ENCODE peak calls at places on chromosomes 11 and 22, in ten cellular contexts. One of them, this sample, is unnamed.

GRCh38 chr11:121372028-121372427 is 79.5 kb downstream of the SC5D start:
- DNase-seq in AG04450: no peak
- DNase-seq in mucosa of descending colon: no peak
- DNase-seq in stomach: no peak
- DNase-seq in transverse colon: no peak
- DNase-seq in tibial nerve: no peak
- DNase-seq in CD8-positive, alpha-beta T cell: no peak
- DNase-seq in right cardiac atrium: no peak
- DNase-seq in gastrocnemius medialis: no peak
- DNase-seq in HAP-1: no peak
- DNase-seq in this sample: no peak

GRCh38 chr22:46040471-46041465 is 63.8 kb upstream of the WNT7B start:
- DNase-seq in AG04450: no peak
- DNase-seq in mucosa of descending colon: no peak
- DNase-seq in stomach: peak; percentile 20
- DNase-seq in transverse colon: no peak
- DNase-seq in tibial nerve: no peak
- DNase-seq in CD8-positive, alpha-beta T cell: no peak
- DNase-seq in right cardiac atrium: peak; percentile 43
- DNase-seq in gastrocnemius medialis: no peak
- DNase-seq in HAP-1: peak; percentile 21
- DNase-seq in this sample: no peak

GRCh38 chr11:74570266-74571061 is 21.9 kb upstream of the POLD3 start:
- DNase-seq in AG04450: no peak
- DNase-seq in mucosa of descending colon: no peak
- DNase-seq in stomach: peak; percentile 56
- DNase-seq in transverse colon: peak; percentile 66
- DNase-seq in tibial nerve: peak; percentile 30
- DNase-seq in CD8-positive, alpha-beta T cell: no peak
- DNase-seq in right cardiac atrium: peak; percentile 64
- DNase-seq in gastrocnemius medialis: no peak
- DNase-seq in HAP-1: peak; percentile 66
- DNase-seq in this sample: peak; percentile 53

GRCh38 chr11:79078999-79079398 is 361.8 kb downstream of the TENM4 start:
- DNase-seq in AG04450: no peak
- DNase-seq in mucosa of descending colon: no peak
- DNase-seq in stomach: no peak
- DNase-seq in transverse colon: no peak
- DNase-seq in tibial nerve: no peak
- DNase-seq in CD8-positive, alpha-beta T cell: no peak
- DNase-seq in right cardiac atrium: peak; percentile 77
- DNase-seq in gastrocnemius medialis: peak; percentile 34
- DNase-seq in HAP-1: no peak
- DNase-seq in this sample: no peak

GRCh38 chr11:108432783-108433182 is 34.5 kb downstream of the C11orf65 start:
- DNase-seq in AG04450: no peak
- DNase-seq in mucosa of descending colon: no peak
- DNase-seq in stomach: no peak
- DNase-seq in transverse colon: no peak
- DNase-seq in tibial nerve: no peak
- DNase-seq in CD8-positive, alpha-beta T cell: no peak
- DNase-seq in right cardiac atrium: no peak
- DNase-seq in gastrocnemius medialis: no peak
- DNase-seq in HAP-1: no peak
- DNase-seq in this sample: peak; percentile 42

GRCh38 chr11:47378011-47378835 is at the start of gene SPI1:
- DNase-seq in AG04450: no peak
- DNase-seq in mucosa of descending colon: peak; percentile 85
- DNase-seq in stomach: peak; percentile 60
- DNase-seq in transverse colon: peak; percentile 73
- DNase-seq in tibial nerve: peak; percentile 39
- DNase-seq in CD8-positive, alpha-beta T cell: no peak
- DNase-seq in right cardiac atrium: peak; percentile 84
- DNase-seq in gastrocnemius medialis: no peak
- DNase-seq in HAP-1: no peak
- DNase-seq in this sample: no peak

GRCh38 chr22:28581020-28581419 is 98.6 kb downstream of the TTC28 start:
- DNase-seq in AG04450: no peak
- DNase-seq in mucosa of descending colon: no peak
- DNase-seq in stomach: no peak
- DNase-seq in transverse colon: no peak
- DNase-seq in tibial nerve: no peak
- DNase-seq in CD8-positive, alpha-beta T cell: no peak
- DNase-seq in right cardiac atrium: no peak
- DNase-seq in gastrocnemius medialis: no peak
- DNase-seq in HAP-1: no peak
- DNase-seq in this sample: no peak

GRCh38 chr11:131572423-131572822 is 202.0 kb downstream of the NTM start:
- DNase-seq in AG04450: no peak
- DNase-seq in mucosa of descending colon: no peak
- DNase-seq in stomach: no peak
- DNase-seq in transverse colon: no peak
- DNase-seq in tibial nerve: no peak
- DNase-seq in CD8-positive, alpha-beta T cell: no peak
- DNase-seq in right cardiac atrium: no peak
- DNase-seq in gastrocnemius medialis: no peak
- DNase-seq in HAP-1: no peak
- DNase-seq in this sample: no peak

GRCh38 chr22:41048791-41049717 is 43.3 kb upstream of the EP300 start:
- DNase-seq in AG04450: peak; percentile 59
- DNase-seq in mucosa of descending colon: peak; percentile 64
- DNase-seq in stomach: peak; percentile 34
- DNase-seq in transverse colon: peak; percentile 56
- DNase-seq in tibial nerve: peak; percentile 37
- DNase-seq in CD8-positive, alpha-beta T cell: no peak
- DNase-seq in right cardiac atrium: peak; percentile 89
- DNase-seq in gastrocnemius medialis: peak; percentile 39
- DNase-seq in HAP-1: peak; percentile 69
- DNase-seq in this sample: peak; percentile 80

GRCh38 chr22:23063539-23064380 is 6.6 kb upstream of the GNAZ start:
- DNase-seq in AG04450: no peak
- DNase-seq in mucosa of descending colon: no peak
- DNase-seq in stomach: peak; percentile 22
- DNase-seq in transverse colon: no peak
- DNase-seq in tibial nerve: no peak
- DNase-seq in CD8-positive, alpha-beta T cell: no peak
- DNase-seq in right cardiac atrium: no peak
- DNase-seq in gastrocnemius medialis: no peak
- DNase-seq in HAP-1: peak; percentile 6
- DNase-seq in this sample: no peak

DNA sequence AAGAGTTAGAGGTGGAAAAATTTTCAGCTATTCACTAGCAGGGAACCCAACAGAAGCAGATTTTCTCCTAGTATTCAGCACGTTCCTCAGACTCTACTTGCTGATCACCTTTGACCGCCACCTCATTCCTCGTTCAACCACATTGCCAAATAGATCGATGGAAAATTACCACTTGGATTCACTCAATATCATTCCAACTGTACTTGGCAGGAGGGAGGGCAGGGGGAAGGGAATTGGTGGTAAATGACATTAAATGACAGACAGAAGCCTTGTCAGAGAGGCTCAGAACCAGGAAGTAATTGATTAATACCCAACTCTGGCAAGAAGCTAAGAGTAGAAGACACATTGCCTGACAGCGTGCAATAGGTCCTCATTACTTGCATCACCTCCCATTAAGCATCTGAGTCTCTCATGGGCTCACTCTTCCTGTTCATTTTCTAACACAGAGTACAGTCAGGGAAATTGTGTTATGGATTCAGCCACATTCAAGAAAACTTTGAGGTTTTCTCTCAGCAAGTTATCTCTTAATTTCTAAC is 240.5 kb upstream of the FAT3 start:
- DNase-seq in AG04450: no peak
- DNase-seq in mucosa of descending colon: no peak
- DNase-seq in stomach: no peak
- DNase-seq in transverse colon: no peak
- DNase-seq in tibial nerve: no peak
- DNase-seq in CD8-positive, alpha-beta T cell: no peak
- DNase-seq in right cardiac atrium: no peak
- DNase-seq in gastrocnemius medialis: no peak
- DNase-seq in HAP-1: no peak
- DNase-seq in this sample: no peak
- H3K9me3 ChIP-seq in AG04450: no peaks in the 10 kb centered on the region
- H3K9me3 ChIP-seq in mucosa of descending colon: no peaks in the 10 kb centered on the region
- H3K9me3 ChIP-seq in stomach: no peaks in the 10 kb centered on the region
- H3K9me3 ChIP-seq in transverse colon: no peaks in the 10 kb centered on the region
- H3K9me3 ChIP-seq in tibial nerve: no peaks in the 10 kb centered on the region
- H3K9me3 ChIP-seq in CD8-positive, alpha-beta T cell: no peaks in the 10 kb centered on the region
- H3K9me3 ChIP-seq in right cardiac atrium: no peaks in the 10 kb centered on the region
- H3K9me3 ChIP-seq in gastrocnemius medialis: no peaks in the 10 kb centered on the region
- H3K9me3 ChIP-seq in HAP-1: no peaks in the 10 kb centered on the region
- H3K9me3 ChIP-seq in this sample: peaks cover 4% of the 10 kb centered on the region

GRCh38 chr11:55726715-55727324 is 46.4 kb upstream of the OR5D13 start:
- DNase-seq in AG04450: no peak
- DNase-seq in mucosa of descending colon: no peak
- DNase-seq in stomach: no peak
- DNase-seq in transverse colon: no peak
- DNase-seq in tibial nerve: no peak
- DNase-seq in CD8-positive, alpha-beta T cell: no peak
- DNase-seq in right cardiac atrium: no peak
- DNase-seq in gastrocnemius medialis: no peak
- DNase-seq in HAP-1: peak; percentile 52
- DNase-seq in this sample: no peak
- H3K9me3 ChIP-seq in AG04450: no peaks in the 10 kb centered on the region
- H3K9me3 ChIP-seq in mucosa of descending colon: peaks cover 23% of the 10 kb centered on the region
- H3K9me3 ChIP-seq in stomach: no peaks in the 10 kb centered on the region
- H3K9me3 ChIP-seq in transverse colon: no peaks in the 10 kb centered on the region
- H3K9me3 ChIP-seq in tibial nerve: no peaks in the 10 kb centered on the region
- H3K9me3 ChIP-seq in CD8-positive, alpha-beta T cell: no peaks in the 10 kb centered on the region
- H3K9me3 ChIP-seq in right cardiac atrium: no peaks in the 10 kb centered on the region
- H3K9me3 ChIP-seq in gastrocnemius medialis: no peaks in the 10 kb centered on the region
- H3K9me3 ChIP-seq in HAP-1: no peaks in the 10 kb centered on the region
- H3K9me3 ChIP-seq in this sample: no peaks in the 10 kb centered on the region

DNA sequence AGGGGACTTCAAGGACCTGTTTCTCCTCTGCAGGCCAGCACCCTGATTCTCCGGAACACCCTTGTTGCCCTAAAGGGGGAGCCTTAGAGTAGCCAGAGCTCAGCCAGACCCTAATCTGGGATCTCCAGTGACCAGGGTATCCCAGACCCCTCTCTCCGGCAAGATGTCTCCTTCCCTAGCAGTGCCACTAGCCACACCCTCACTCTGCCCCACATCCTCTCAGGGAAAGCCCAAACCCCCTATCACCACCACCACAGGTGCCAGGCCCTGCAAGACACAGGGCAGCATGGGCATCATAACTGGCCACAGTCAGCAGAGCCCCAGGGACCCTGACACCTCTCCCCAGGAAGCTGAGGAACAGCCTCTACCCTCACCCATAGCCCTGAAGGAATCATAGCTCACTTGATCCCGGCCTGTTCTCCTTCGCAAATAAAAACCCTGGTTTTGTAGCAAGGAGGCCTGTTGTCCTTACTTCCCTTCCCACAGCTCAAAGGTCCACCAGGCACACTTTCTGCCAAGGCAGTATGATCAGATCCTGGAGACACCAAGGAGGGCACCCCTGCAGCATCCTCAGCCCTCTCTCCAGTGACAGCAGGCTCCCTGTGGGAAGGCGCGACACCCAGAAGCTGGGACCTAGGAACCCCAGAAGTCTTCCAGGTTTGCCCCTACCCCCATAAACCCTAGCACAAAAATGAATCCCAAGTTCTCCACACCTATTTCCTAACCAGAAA is 4.6 kb downstream of the CFL1 start:
- DNase-seq in AG04450: no peak
- DNase-seq in mucosa of descending colon: no peak
- DNase-seq in stomach: no peak
- DNase-seq in transverse colon: peak; percentile 18
- DNase-seq in tibial nerve: no peak
- DNase-seq in CD8-positive, alpha-beta T cell: no peak
- DNase-seq in right cardiac atrium: peak; percentile 34
- DNase-seq in gastrocnemius medialis: no peak
- DNase-seq in HAP-1: no peak
- DNase-seq in this sample: no peak
- H3K9me3 ChIP-seq in AG04450: peaks cover 18% of the 10 kb centered on the region
- H3K9me3 ChIP-seq in mucosa of descending colon: no peaks in the 10 kb centered on the region
- H3K9me3 ChIP-seq in stomach: peaks cover 7% of the 10 kb centered on the region
- H3K9me3 ChIP-seq in transverse colon: no peaks in the 10 kb centered on the region
- H3K9me3 ChIP-seq in tibial nerve: no peaks in the 10 kb centered on the region
- H3K9me3 ChIP-seq in CD8-positive, alpha-beta T cell: no peaks in the 10 kb centered on the region
- H3K9me3 ChIP-seq in right cardiac atrium: no peaks in the 10 kb centered on the region
- H3K9me3 ChIP-seq in gastrocnemius medialis: no peaks in the 10 kb centered on the region
- H3K9me3 ChIP-seq in HAP-1: peaks cover 8% of the 10 kb centered on the region
- H3K9me3 ChIP-seq in this sample: no peaks in the 10 kb centered on the region

DNA sequence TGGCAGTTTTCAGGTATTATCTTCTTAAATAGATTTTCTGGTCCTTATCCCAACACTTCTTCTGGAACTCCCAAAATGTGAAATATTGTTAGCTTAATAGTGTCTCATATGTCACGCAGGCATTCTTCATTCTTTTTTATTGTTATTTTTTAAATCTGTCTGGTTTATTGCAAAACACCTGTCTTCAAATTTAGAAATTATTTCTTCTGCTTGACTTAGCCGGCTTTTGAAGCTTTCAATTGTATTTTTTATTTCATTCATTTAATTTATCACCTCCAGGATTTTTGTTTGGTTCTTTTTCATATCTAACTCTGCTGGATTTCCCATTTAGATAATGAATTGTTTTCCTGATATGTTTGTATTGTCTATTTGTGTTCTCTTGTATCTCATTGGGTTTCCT is 49.9 kb downstream of the KCNQ1OT1 start:
- DNase-seq in AG04450: no peak
- DNase-seq in mucosa of descending colon: no peak
- DNase-seq in stomach: no peak
- DNase-seq in transverse colon: no peak
- DNase-seq in tibial nerve: no peak
- DNase-seq in CD8-positive, alpha-beta T cell: no peak
- DNase-seq in right cardiac atrium: no peak
- DNase-seq in gastrocnemius medialis: no peak
- DNase-seq in HAP-1: no peak
- DNase-seq in this sample: no peak
- H3K9me3 ChIP-seq in AG04450: peaks cover 60% of the 10 kb centered on the region
- H3K9me3 ChIP-seq in mucosa of descending colon: peaks cover 57% of the 10 kb centered on the region
- H3K9me3 ChIP-seq in stomach: peaks cover 99% of the 10 kb centered on the region
- H3K9me3 ChIP-seq in transverse colon: peaks cover 56% of the 10 kb centered on the region
- H3K9me3 ChIP-seq in tibial nerve: no peaks in the 10 kb centered on the region
- H3K9me3 ChIP-seq in CD8-positive, alpha-beta T cell: peaks cover 13% of the 10 kb centered on the region
- H3K9me3 ChIP-seq in right cardiac atrium: peaks cover 4% of the 10 kb centered on the region
- H3K9me3 ChIP-seq in gastrocnemius medialis: no peaks in the 10 kb centered on the region
- H3K9me3 ChIP-seq in HAP-1: no peaks in the 10 kb centered on the region
- H3K9me3 ChIP-seq in this sample: peaks cover 71% of the 10 kb centered on the region